ENCODE peak calls at places on chromosomes 4 and X, in ten cellular contexts. One of them, this sample, is unnamed.

GRCh38 chrX:130287071-130287770 is 18.5 kb upstream of the ZNF280C start:
- DNase-seq in SW480: no peak
- DNase-seq in NCI-H226: no peak
- DNase-seq in substantia nigra: no peak
- DNase-seq in foreskin fibroblast: no peak
- DNase-seq in ascending aorta: no peak
- DNase-seq in myocyte: no peak
- DNase-seq in stimulated activated CD8-positive, alpha-beta memory T cell treated with anti-CD3 and anti-CD28 coated beads, Interleukin-4, amount 100 ng/mL, for 48 hours: no peak
- DNase-seq in endothelial cell: no peak
- DNase-seq in kidney: no peak
- DNase-seq in this sample: no peak

GRCh38 chrX:13197961-13198761 is 121.7 kb downstream of the ATXN3L start:
- DNase-seq in SW480: no peak
- DNase-seq in NCI-H226: no peak
- DNase-seq in substantia nigra: no peak
- DNase-seq in foreskin fibroblast: no peak
- DNase-seq in ascending aorta: no peak
- DNase-seq in myocyte: no peak
- DNase-seq in stimulated activated CD8-positive, alpha-beta memory T cell treated with anti-CD3 and anti-CD28 coated beads, Interleukin-4, amount 100 ng/mL, for 48 hours: no peak
- DNase-seq in endothelial cell: no peak
- DNase-seq in kidney: no peak
- DNase-seq in this sample: no peak

GRCh38 chr4:123616970-123617392 is 220.4 kb downstream of the SPRY1 start:
- DNase-seq in SW480: no peak
- DNase-seq in NCI-H226: no peak
- DNase-seq in substantia nigra: peak
- DNase-seq in foreskin fibroblast: peak
- DNase-seq in ascending aorta: peak
- DNase-seq in myocyte: no peak
- DNase-seq in stimulated activated CD8-positive, alpha-beta memory T cell treated with anti-CD3 and anti-CD28 coated beads, Interleukin-4, amount 100 ng/mL, for 48 hours: no peak
- DNase-seq in endothelial cell: peak
- DNase-seq in kidney: no peak
- DNase-seq in this sample: no peak

GRCh38 chr4:120922390-120923200 is at the start of gene PRDM5:
- DNase-seq in SW480: peak
- DNase-seq in NCI-H226: peak
- DNase-seq in substantia nigra: no peak
- DNase-seq in foreskin fibroblast: peak
- DNase-seq in ascending aorta: peak
- DNase-seq in myocyte: peak
- DNase-seq in stimulated activated CD8-positive, alpha-beta memory T cell treated with anti-CD3 and anti-CD28 coated beads, Interleukin-4, amount 100 ng/mL, for 48 hours: peak
- DNase-seq in endothelial cell: peak
- DNase-seq in kidney: peak
- DNase-seq in this sample: no peak

GRCh38 chrX:135535077-135535630 is 14.7 kb downstream of the INTS6L start:
- DNase-seq in SW480: no peak
- DNase-seq in NCI-H226: no peak
- DNase-seq in substantia nigra: no peak
- DNase-seq in foreskin fibroblast: no peak
- DNase-seq in ascending aorta: no peak
- DNase-seq in myocyte: no peak
- DNase-seq in stimulated activated CD8-positive, alpha-beta memory T cell treated with anti-CD3 and anti-CD28 coated beads, Interleukin-4, amount 100 ng/mL, for 48 hours: no peak
- DNase-seq in endothelial cell: no peak
- DNase-seq in kidney: no peak
- DNase-seq in this sample: no peak

GRCh38 chrX:46597208-46597607 is 23.6 kb downstream of the CHST7 start:
- DNase-seq in SW480: no peak
- DNase-seq in NCI-H226: no peak
- DNase-seq in substantia nigra: no peak
- DNase-seq in foreskin fibroblast: no peak
- DNase-seq in ascending aorta: no peak
- DNase-seq in myocyte: no peak
- DNase-seq in stimulated activated CD8-positive, alpha-beta memory T cell treated with anti-CD3 and anti-CD28 coated beads, Interleukin-4, amount 100 ng/mL, for 48 hours: no peak
- DNase-seq in endothelial cell: no peak
- DNase-seq in kidney: no peak
- DNase-seq in this sample: no peak

GRCh38 chr4:39032218-39033085 is at the start of gene TMEM156:
- DNase-seq in SW480: no peak
- DNase-seq in NCI-H226: no peak
- DNase-seq in substantia nigra: no peak
- DNase-seq in foreskin fibroblast: peak
- DNase-seq in ascending aorta: no peak
- DNase-seq in myocyte: no peak
- DNase-seq in stimulated activated CD8-positive, alpha-beta memory T cell treated with anti-CD3 and anti-CD28 coated beads, Interleukin-4, amount 100 ng/mL, for 48 hours: peak
- DNase-seq in endothelial cell: no peak
- DNase-seq in kidney: no peak
- DNase-seq in this sample: no peak

GRCh38 chr4:101218346-101218745 is 129.0 kb downstream of the PPP3CA start:
- DNase-seq in SW480: no peak
- DNase-seq in NCI-H226: no peak
- DNase-seq in substantia nigra: no peak
- DNase-seq in foreskin fibroblast: no peak
- DNase-seq in ascending aorta: no peak
- DNase-seq in myocyte: no peak
- DNase-seq in stimulated activated CD8-positive, alpha-beta memory T cell treated with anti-CD3 and anti-CD28 coated beads, Interleukin-4, amount 100 ng/mL, for 48 hours: no peak
- DNase-seq in endothelial cell: no peak
- DNase-seq in kidney: no peak
- DNase-seq in this sample: no peak

GRCh38 chrX:150049647-150050046 is 111.4 kb upstream of the EOLA2 start:
- DNase-seq in SW480: no peak
- DNase-seq in NCI-H226: no peak
- DNase-seq in substantia nigra: no peak
- DNase-seq in foreskin fibroblast: peak
- DNase-seq in ascending aorta: no peak
- DNase-seq in myocyte: no peak
- DNase-seq in stimulated activated CD8-positive, alpha-beta memory T cell treated with anti-CD3 and anti-CD28 coated beads, Interleukin-4, amount 100 ng/mL, for 48 hours: no peak
- DNase-seq in endothelial cell: no peak
- DNase-seq in kidney: no peak
- DNase-seq in this sample: no peak

GRCh38 chrX:110699109-110699508 is 96.5 kb downstream of the CHRDL1 start:
- DNase-seq in SW480: peak
- DNase-seq in NCI-H226: no peak
- DNase-seq in substantia nigra: no peak
- DNase-seq in foreskin fibroblast: peak
- DNase-seq in ascending aorta: no peak
- DNase-seq in myocyte: no peak
- DNase-seq in stimulated activated CD8-positive, alpha-beta memory T cell treated with anti-CD3 and anti-CD28 coated beads, Interleukin-4, amount 100 ng/mL, for 48 hours: no peak
- DNase-seq in endothelial cell: no peak
- DNase-seq in kidney: no peak
- DNase-seq in this sample: no peak

GRCh38 chrX:31128849-31129248 is 57.0 kb upstream of the FTHL17 start:
- DNase-seq in SW480: no peak
- DNase-seq in NCI-H226: no peak
- DNase-seq in substantia nigra: no peak
- DNase-seq in foreskin fibroblast: no peak
- DNase-seq in ascending aorta: no peak
- DNase-seq in myocyte: no peak
- DNase-seq in stimulated activated CD8-positive, alpha-beta memory T cell treated with anti-CD3 and anti-CD28 coated beads, Interleukin-4, amount 100 ng/mL, for 48 hours: no peak
- DNase-seq in endothelial cell: no peak
- DNase-seq in kidney: no peak
- DNase-seq in this sample: no peak

GRCh38 chrX:526295-527224 is 104.0 kb upstream of the SHOX start:
- DNase-seq in SW480: peak
- DNase-seq in NCI-H226: no peak
- DNase-seq in substantia nigra: no peak
- DNase-seq in foreskin fibroblast: no peak
- DNase-seq in ascending aorta: no peak
- DNase-seq in myocyte: no peak
- DNase-seq in stimulated activated CD8-positive, alpha-beta memory T cell treated with anti-CD3 and anti-CD28 coated beads, Interleukin-4, amount 100 ng/mL, for 48 hours: no peak
- DNase-seq in endothelial cell: no peak
- DNase-seq in kidney: no peak
- DNase-seq in this sample: no peak

GRCh38 chr4:104751468-104751867 is 256.8 kb upstream of the CXXC4 start:
- DNase-seq in SW480: no peak
- DNase-seq in NCI-H226: no peak
- DNase-seq in substantia nigra: no peak
- DNase-seq in foreskin fibroblast: no peak
- DNase-seq in ascending aorta: no peak
- DNase-seq in myocyte: no peak
- DNase-seq in stimulated activated CD8-positive, alpha-beta memory T cell treated with anti-CD3 and anti-CD28 coated beads, Interleukin-4, amount 100 ng/mL, for 48 hours: no peak
- DNase-seq in endothelial cell: no peak
- DNase-seq in kidney: no peak
- DNase-seq in this sample: no peak

GRCh38 chr4:119048446-119048845 is 87.2 kb upstream of the MYOZ2 start:
- DNase-seq in SW480: no peak
- DNase-seq in NCI-H226: peak
- DNase-seq in substantia nigra: no peak
- DNase-seq in foreskin fibroblast: no peak
- DNase-seq in ascending aorta: no peak
- DNase-seq in myocyte: no peak
- DNase-seq in stimulated activated CD8-positive, alpha-beta memory T cell treated with anti-CD3 and anti-CD28 coated beads, Interleukin-4, amount 100 ng/mL, for 48 hours: no peak
- DNase-seq in endothelial cell: no peak
- DNase-seq in kidney: no peak
- DNase-seq in this sample: no peak

GRCh38 chrX:79107891-79108718 is 36.4 kb upstream of the GPR174 start:
- DNase-seq in SW480: no peak
- DNase-seq in NCI-H226: no peak
- DNase-seq in substantia nigra: no peak
- DNase-seq in foreskin fibroblast: peak
- DNase-seq in ascending aorta: no peak
- DNase-seq in myocyte: no peak
- DNase-seq in stimulated activated CD8-positive, alpha-beta memory T cell treated with anti-CD3 and anti-CD28 coated beads, Interleukin-4, amount 100 ng/mL, for 48 hours: no peak
- DNase-seq in endothelial cell: no peak
- DNase-seq in kidney: no peak
- DNase-seq in this sample: no peak

GRCh38 chrX:10158279-10158939 is 1.6 kb downstream of the CLCN4 start:
- DNase-seq in SW480: no peak
- DNase-seq in NCI-H226: peak
- DNase-seq in substantia nigra: peak
- DNase-seq in foreskin fibroblast: peak
- DNase-seq in ascending aorta: no peak
- DNase-seq in myocyte: no peak
- DNase-seq in stimulated activated CD8-positive, alpha-beta memory T cell treated with anti-CD3 and anti-CD28 coated beads, Interleukin-4, amount 100 ng/mL, for 48 hours: peak
- DNase-seq in endothelial cell: peak
- DNase-seq in kidney: no peak
- DNase-seq in this sample: no peak

GRCh38 chrX:69297521-69297920 is 132.3 kb upstream of the PJA1 start:
- DNase-seq in SW480: no peak
- DNase-seq in NCI-H226: no peak
- DNase-seq in substantia nigra: no peak
- DNase-seq in foreskin fibroblast: no peak
- DNase-seq in ascending aorta: no peak
- DNase-seq in myocyte: no peak
- DNase-seq in stimulated activated CD8-positive, alpha-beta memory T cell treated with anti-CD3 and anti-CD28 coated beads, Interleukin-4, amount 100 ng/mL, for 48 hours: no peak
- DNase-seq in endothelial cell: no peak
- DNase-seq in kidney: no peak
- DNase-seq in this sample: no peak

GRCh38 chr4:120939693-120940092 is 17.2 kb upstream of the PRDM5 start:
- DNase-seq in SW480: no peak
- DNase-seq in NCI-H226: no peak
- DNase-seq in substantia nigra: no peak
- DNase-seq in foreskin fibroblast: peak
- DNase-seq in ascending aorta: no peak
- DNase-seq in myocyte: peak
- DNase-seq in stimulated activated CD8-positive, alpha-beta memory T cell treated with anti-CD3 and anti-CD28 coated beads, Interleukin-4, amount 100 ng/mL, for 48 hours: no peak
- DNase-seq in endothelial cell: no peak
- DNase-seq in kidney: no peak
- DNase-seq in this sample: no peak

GRCh38 chr4:126957555-126958440 is 675.0 kb upstream of the INTU start:
- DNase-seq in SW480: no peak
- DNase-seq in NCI-H226: no peak
- DNase-seq in substantia nigra: no peak
- DNase-seq in foreskin fibroblast: peak
- DNase-seq in ascending aorta: no peak
- DNase-seq in myocyte: peak
- DNase-seq in stimulated activated CD8-positive, alpha-beta memory T cell treated with anti-CD3 and anti-CD28 coated beads, Interleukin-4, amount 100 ng/mL, for 48 hours: no peak
- DNase-seq in endothelial cell: no peak
- DNase-seq in kidney: no peak
- DNase-seq in this sample: no peak

GRCh38 chrX:129696463-129697155 is 41.9 kb upstream of the APLN start:
- DNase-seq in SW480: no peak
- DNase-seq in NCI-H226: no peak
- DNase-seq in substantia nigra: no peak
- DNase-seq in foreskin fibroblast: no peak
- DNase-seq in ascending aorta: no peak
- DNase-seq in myocyte: no peak
- DNase-seq in stimulated activated CD8-positive, alpha-beta memory T cell treated with anti-CD3 and anti-CD28 coated beads, Interleukin-4, amount 100 ng/mL, for 48 hours: no peak
- DNase-seq in endothelial cell: no peak
- DNase-seq in kidney: no peak
- DNase-seq in this sample: no peak

This sample was measured in chondrocyte.